ENCODE peak calls at places on chromosomes 12 and 14, in five cellular contexts. One of them, this sample, is unnamed.

GRCh38 chr14:103548463-103549351 is 13.8 kb downstream of the BAG5 start:
- DNase-seq in lower leg skin: no peak
- DNase-seq in cardiac fibroblast: no peak
- DNase-seq in H9: no peak
- DNase-seq in AG09319: no peak
- DNase-seq in this sample: no peak

GRCh38 chr12:44942714-44943113 is 66.6 kb upstream of the NELL2 start:
- DNase-seq in lower leg skin: no peak
- DNase-seq in cardiac fibroblast: no peak
- DNase-seq in H9: no peak
- DNase-seq in AG09319: no peak
- DNase-seq in this sample: no peak

GRCh38 chr12:18457362-18457761 is 196.0 kb downstream of the PIK3C2G start:
- DNase-seq in lower leg skin: no peak
- DNase-seq in cardiac fibroblast: no peak
- DNase-seq in H9: no peak
- DNase-seq in AG09319: no peak
- DNase-seq in this sample: no peak

GRCh38 chr12:57657744-57658143 is 24.7 kb upstream of the B4GALNT1 start:
- DNase-seq in lower leg skin: no peak
- DNase-seq in cardiac fibroblast: peak
- DNase-seq in H9: no peak
- DNase-seq in AG09319: no peak
- DNase-seq in this sample: no peak

GRCh38 chr12:28032811-28033537 is 60.4 kb upstream of the PTHLH start:
- DNase-seq in lower leg skin: no peak
- DNase-seq in cardiac fibroblast: no peak
- DNase-seq in H9: no peak
- DNase-seq in AG09319: no peak
- DNase-seq in this sample: no peak

GRCh38 chr12:80044694-80045046 is 54.7 kb upstream of the OTOGL start:
- DNase-seq in lower leg skin: no peak
- DNase-seq in cardiac fibroblast: peak
- DNase-seq in H9: no peak
- DNase-seq in AG09319: no peak
- DNase-seq in this sample: no peak

GRCh38 chr12:104870797-104871196 is 87.3 kb downstream of the SLC41A2 start:
- DNase-seq in lower leg skin: no peak
- DNase-seq in cardiac fibroblast: no peak
- DNase-seq in H9: no peak
- DNase-seq in AG09319: no peak
- DNase-seq in this sample: no peak

GRCh38 chr12:121391619-121392324 is 8.1 kb upstream of the RNF34 start:
- DNase-seq in lower leg skin: peak
- DNase-seq in cardiac fibroblast: peak
- DNase-seq in H9: no peak
- DNase-seq in AG09319: peak
- DNase-seq in this sample: peak

GRCh38 chr14:63563370-63564026 is 20.3 kb upstream of the PPP2R5E start:
- DNase-seq in lower leg skin: peak
- DNase-seq in cardiac fibroblast: peak
- DNase-seq in H9: no peak
- DNase-seq in AG09319: no peak
- DNase-seq in this sample: no peak

GRCh38 chr14:30158299-30158698 is 230.7 kb upstream of the PRKD1 start:
- DNase-seq in lower leg skin: no peak
- DNase-seq in cardiac fibroblast: no peak
- DNase-seq in H9: no peak
- DNase-seq in AG09319: no peak
- DNase-seq in this sample: no peak

GRCh38 chr12:28611501-28611900 is 421.2 kb downstream of the CCDC91 start:
- DNase-seq in lower leg skin: no peak
- DNase-seq in cardiac fibroblast: no peak
- DNase-seq in H9: no peak
- DNase-seq in AG09319: no peak
- DNase-seq in this sample: no peak

GRCh38 chr14:103198429-103199140 is 75.3 kb downstream of the TNFAIP2 start:
- DNase-seq in lower leg skin: no peak
- DNase-seq in cardiac fibroblast: peak
- DNase-seq in H9: no peak
- DNase-seq in AG09319: peak
- DNase-seq in this sample: no peak

DNA sequence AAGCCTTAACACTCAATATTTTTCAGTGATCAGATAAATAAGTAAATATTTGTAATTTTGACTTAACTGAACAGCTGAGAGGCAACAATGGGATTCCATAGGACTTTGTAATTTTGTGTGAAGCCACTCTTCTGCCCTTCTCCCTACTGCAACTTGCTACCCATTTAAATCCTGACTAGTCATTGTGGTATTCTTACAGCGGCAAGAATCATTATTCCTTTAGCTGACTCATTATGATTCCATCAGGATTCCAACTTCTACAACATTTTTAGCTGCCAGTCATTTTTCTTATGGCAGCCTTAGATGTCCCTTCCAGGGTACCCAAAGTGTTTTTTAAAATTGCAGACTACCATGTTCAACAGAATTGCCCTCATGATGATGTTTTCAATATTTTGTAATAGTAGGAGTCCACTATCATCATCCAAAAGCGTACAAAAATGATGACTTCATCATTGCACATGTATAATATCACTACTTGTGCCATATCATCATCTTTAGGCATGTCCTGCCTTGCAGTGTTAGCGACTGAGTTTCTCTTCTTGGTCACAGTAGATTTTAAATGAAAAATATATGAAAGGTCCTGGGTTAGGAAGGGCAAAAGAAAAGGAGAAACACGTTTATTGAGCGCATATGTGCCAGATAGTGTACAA is 5.1 kb upstream of the MAGOHB start:
- DNase-seq in lower leg skin: no peak
- DNase-seq in cardiac fibroblast: peak
- DNase-seq in H9: no peak
- DNase-seq in AG09319: peak
- DNase-seq in this sample: no peak
- TF ChIP-seq CTCF in lower leg skin: no peak
- TF ChIP-seq CTCF in cardiac fibroblast: no peak
- TF ChIP-seq CTCF in H9: no peak
- TF ChIP-seq CTCF in AG09319: no peak
- TF ChIP-seq CTCF in this sample: no peak

GRCh38 chr12:131833288-131833895 is 5.2 kb downstream of the MMP17 start:
- DNase-seq in lower leg skin: no peak
- DNase-seq in cardiac fibroblast: no peak
- DNase-seq in H9: no peak
- DNase-seq in AG09319: no peak
- DNase-seq in this sample: no peak
- TF ChIP-seq CTCF in lower leg skin: no peak
- TF ChIP-seq CTCF in cardiac fibroblast: no peak
- TF ChIP-seq CTCF in H9: no peak
- TF ChIP-seq CTCF in AG09319: no peak
- TF ChIP-seq CTCF in this sample: no peak

GRCh38 chr14:68084256-68084655 is 264.7 kb downstream of the RAD51B start:
- DNase-seq in lower leg skin: no peak
- DNase-seq in cardiac fibroblast: peak
- DNase-seq in H9: no peak
- DNase-seq in AG09319: no peak
- DNase-seq in this sample: no peak
- TF ChIP-seq CTCF in lower leg skin: no peak
- TF ChIP-seq CTCF in cardiac fibroblast: no peak
- TF ChIP-seq CTCF in H9: peak
- TF ChIP-seq CTCF in AG09319: peak
- TF ChIP-seq CTCF in this sample: no peak

GRCh38 chr12:128606040-128606439 is 217.7 kb downstream of the SLC15A4 start:
- DNase-seq in lower leg skin: no peak
- DNase-seq in cardiac fibroblast: no peak
- DNase-seq in H9: peak
- DNase-seq in AG09319: no peak
- DNase-seq in this sample: no peak
- TF ChIP-seq CTCF in lower leg skin: no peak
- TF ChIP-seq CTCF in cardiac fibroblast: no peak
- TF ChIP-seq CTCF in H9: no peak
- TF ChIP-seq CTCF in AG09319: no peak
- TF ChIP-seq CTCF in this sample: no peak

GRCh38 chr12:132132609-132133430 is 11.3 kb downstream of the DDX51 start:
- DNase-seq in lower leg skin: peak
- DNase-seq in cardiac fibroblast: no peak
- DNase-seq in H9: peak
- DNase-seq in AG09319: no peak
- DNase-seq in this sample: no peak

GRCh38 chr12:132130690-132131089 is 13.4 kb downstream of the DDX51 start:
- DNase-seq in lower leg skin: no peak
- DNase-seq in cardiac fibroblast: no peak
- DNase-seq in H9: peak
- DNase-seq in AG09319: no peak
- DNase-seq in this sample: no peak

GRCh38 chr12:132131229-132131628 is 12.9 kb downstream of the DDX51 start:
- DNase-seq in lower leg skin: no peak
- DNase-seq in cardiac fibroblast: no peak
- DNase-seq in H9: no peak
- DNase-seq in AG09319: no peak
- DNase-seq in this sample: no peak

GRCh38 chr12:132131952-132132351 is 12.2 kb downstream of the DDX51 start:
- DNase-seq in lower leg skin: no peak
- DNase-seq in cardiac fibroblast: no peak
- DNase-seq in H9: peak
- DNase-seq in AG09319: no peak
- DNase-seq in this sample: no peak

DNA sequence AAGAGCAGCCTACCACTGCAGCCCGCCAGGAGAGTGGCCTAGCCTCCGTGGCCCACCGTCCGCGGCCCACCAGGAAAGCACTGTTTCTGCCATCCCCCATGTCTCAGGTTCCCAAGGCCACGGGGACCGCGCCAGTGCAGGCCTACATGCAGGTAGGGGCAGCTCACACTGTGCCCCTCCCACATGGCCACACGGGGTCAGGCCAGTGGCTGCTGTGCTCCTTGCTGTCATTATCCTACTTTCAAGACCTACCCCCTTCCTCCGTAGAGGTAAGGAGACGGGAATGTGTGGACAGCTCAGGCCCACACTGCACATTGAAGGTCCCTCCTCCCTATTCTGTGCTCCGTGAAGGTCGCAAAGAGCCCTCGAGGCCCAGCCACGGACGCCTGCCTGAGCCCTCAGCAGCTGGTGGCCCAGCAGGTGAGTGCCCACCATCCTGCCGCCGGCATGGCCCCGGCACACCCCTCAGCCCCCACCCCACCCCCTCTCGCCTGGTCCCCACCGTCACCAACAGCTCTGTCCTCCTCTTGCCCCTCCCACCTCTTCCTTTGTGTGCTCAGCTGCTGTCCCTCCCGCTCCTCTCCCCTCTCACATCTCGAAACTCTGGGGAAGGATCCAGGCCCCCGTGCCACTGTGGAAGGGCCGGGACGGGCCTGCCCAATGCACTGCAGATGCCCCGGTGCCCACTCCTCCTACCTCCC is 10.0 kb downstream of the DDX51 start:
- DNase-seq in lower leg skin: peak
- DNase-seq in cardiac fibroblast: no peak
- DNase-seq in H9: peak
- DNase-seq in AG09319: no peak
- DNase-seq in this sample: no peak
- TF ChIP-seq CTCF in lower leg skin: no peak
- TF ChIP-seq CTCF in cardiac fibroblast: no peak
- TF ChIP-seq CTCF in H9: peak
- TF ChIP-seq CTCF in AG09319: no peak
- TF ChIP-seq CTCF in this sample: no peak